ENCODE peak calls at places on chromosomes 2 and 18, in four cellular contexts. W is HFFc6, G is H9, T is left lung. Z is an unnamed sample.

GRCh38 chr2:181904022-181904632 is 12.6 kb downstream of the ITPRID2 start:
- DNase-seq in W (peak), G (no peak), T (no peak), Z (no peak)

GRCh38 chr2:224410946-224411561 is 9.1 kb upstream of the FAM124B start:
- DNase-seq in W (peak), G (no peak), T (no peak), Z (no peak)

GRCh38 chr2:161625996-161626395 is 1.8 kb downstream of the SLC4A10 start:
- DNase-seq in W (no peak), G (no peak), T (no peak), Z (no peak)

GRCh38 chr18:63236417-63236816 is 83.2 kb downstream of the BCL2 start:
- DNase-seq in W (no peak), G (no peak), T (peak), Z (peak)

GRCh38 chr2:31442376-31442775 is 27.8 kb upstream of the XDH start:
- DNase-seq in W (no peak), G (no peak), T (no peak), Z (no peak)

GRCh38 chr2:83186050-83186790 is 1272.9 kb downstream of the SUCLG1 start:
- DNase-seq in W (no peak), G (no peak), T (no peak), Z (no peak)

GRCh38 chr18:74652392-74652988 is 54.8 kb downstream of the ZNF407 start:
- DNase-seq in W (peak), G (no peak), T (no peak), Z (no peak)

GRCh38 chr2:225534697-225535096 is 135.2 kb downstream of the NYAP2 start:
- DNase-seq in W (no peak), G (no peak), T (no peak), Z (no peak)

GRCh38 chr2:160387558-160388262 is 105.9 kb downstream of the RBMS1 start:
- DNase-seq in W (peak), G (no peak), T (no peak), Z (no peak)

GRCh38 chr2:71576541-71576940 is 123.2 kb downstream of the DYSF start:
- DNase-seq in W (no peak), G (no peak), T (no peak), Z (no peak)

GRCh38 chr18:3508576-3509559 is 58.9 kb downstream of the TGIF1 start:
- DNase-seq in W (no peak), G (peak), T (no peak), Z (no peak)

GRCh38 chr2:136319227-136319626 is 201.3 kb upstream of the CXCR4 start:
- DNase-seq in W (no peak), G (no peak), T (no peak), Z (no peak)

GRCh38 chr2:164910091-164910899 is 45.0 kb downstream of the SLC38A11 start:
- DNase-seq in W (peak), G (no peak), T (no peak), Z (no peak)

GRCh38 chr2:212451786-212452200 is 86.8 kb downstream of the ERBB4 start:
- DNase-seq in W (peak), G (no peak), T (no peak), Z (no peak)

GRCh38 chr2:132757002-132757598 is 87.1 kb upstream of the LYPD1 start:
- DNase-seq in W (no peak), G (no peak), T (no peak), Z (no peak)

GRCh38 chr2:11496311-11496710 is 30.4 kb upstream of the E2F6 start:
- DNase-seq in W (no peak), G (no peak), T (no peak), Z (no peak)

GRCh38 chr2:215619022-215619958 is 183.4 kb upstream of the FN1 start:
- DNase-seq in W (no peak), G (no peak), T (no peak), Z (no peak)

GRCh38 chr18:50340078-50340477 is 34.8 kb upstream of the SKA1 start:
- DNase-seq in W (no peak), G (peak), T (peak), Z (no peak)

GRCh38 chr18:28065031-28065792 is 111.7 kb downstream of the CDH2 start:
- DNase-seq in W (peak), G (no peak), T (no peak), Z (no peak)

GRCh38 chr18:11470941-11471340 is 138.5 kb upstream of the SLC35G4 start:
- DNase-seq in W (no peak), G (no peak), T (no peak), Z (no peak)

GRCh38 chr2:98807221-98807620 is 76.3 kb upstream of the MGAT4A start:
- DNase-seq in W (no peak), G (no peak), T (no peak), Z (no peak)

GRCh38 chr2:210370562-210370961 is 55.6 kb upstream of the MYL1 start:
- DNase-seq in W (no peak), G (no peak), T (no peak), Z (no peak)

GRCh38 chr2:210363876-210364275 is 48.9 kb upstream of the MYL1 start:
- DNase-seq in W (no peak), G (no peak), T (no peak), Z (no peak)

GRCh38 chr2:210363261-210363660 is 48.3 kb upstream of the MYL1 start:
- DNase-seq in W (no peak), G (peak), T (no peak), Z (no peak)

GRCh38 chr2:210366675-210367080 is 51.7 kb upstream of the MYL1 start:
- DNase-seq in W (no peak), G (no peak), T (no peak), Z (no peak)
- TF ChIP-seq CTCF in W (no peak), G (no peak), T (no peak), Z (no peak)

GRCh38 chr2:97005353-97005752 is 19.0 kb upstream of the FAM178B start:
- DNase-seq in W (no peak), G (no peak), T (no peak), Z (no peak)
- TF ChIP-seq CTCF in W (peak), G (peak), T (no peak), Z (peak)

GRCh38 chr2:204692790-204693189 is 147.5 kb downstream of the PARD3B start:
- DNase-seq in W (no peak), G (no peak), T (no peak), Z (no peak)

GRCh38 chr2:204696124-204696523 is 150.8 kb downstream of the PARD3B start:
- DNase-seq in W (no peak), G (no peak), T (no peak), Z (no peak)

GRCh38 chr2:204693262-204693661 is 148.0 kb downstream of the PARD3B start:
- DNase-seq in W (no peak), G (no peak), T (no peak), Z (no peak)

GRCh38 chr2:204691911-204692510 is 146.7 kb downstream of the PARD3B start:
- DNase-seq in W (peak), G (peak), T (no peak), Z (no peak)

GRCh38 chr2:204695506-204695905 is 150.2 kb downstream of the PARD3B start:
- DNase-seq in W (peak), G (no peak), T (no peak), Z (no peak)
- TF ChIP-seq CTCF in W (no peak), G (no peak), T (no peak), Z (no peak)

DNA sequence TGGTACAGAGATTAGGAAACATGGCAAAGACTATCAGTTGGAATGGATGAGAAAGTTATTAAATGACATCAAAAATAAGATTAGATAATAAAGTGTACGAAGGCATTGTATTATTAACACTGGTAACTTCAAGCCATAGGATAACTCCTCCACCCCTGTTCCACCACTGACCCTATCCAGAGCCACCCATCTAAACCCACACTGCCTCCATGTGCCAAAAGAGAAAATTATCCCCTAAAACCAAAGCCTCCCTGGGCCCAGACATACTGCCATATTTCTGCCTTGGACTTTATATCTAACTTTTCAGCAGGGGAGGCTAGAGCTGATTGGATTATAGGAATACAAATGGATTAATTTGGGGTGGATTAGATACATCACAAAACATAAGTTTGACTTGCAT is 443.7 kb downstream of the BCL11A start:
- DNase-seq in W (no peak), G (no peak), T (no peak), Z (no peak)
- TF ChIP-seq CTCF in W (no peak), G (peak), T (no peak), Z (no peak)

GRCh38 chr2:150425121-150425559 is 62.3 kb downstream of the RND3 start:
- DNase-seq in W (no peak), G (peak), T (peak), Z (no peak)
- TF ChIP-seq CTCF in W (peak), G (peak), T (peak), Z (no peak)

DNA sequence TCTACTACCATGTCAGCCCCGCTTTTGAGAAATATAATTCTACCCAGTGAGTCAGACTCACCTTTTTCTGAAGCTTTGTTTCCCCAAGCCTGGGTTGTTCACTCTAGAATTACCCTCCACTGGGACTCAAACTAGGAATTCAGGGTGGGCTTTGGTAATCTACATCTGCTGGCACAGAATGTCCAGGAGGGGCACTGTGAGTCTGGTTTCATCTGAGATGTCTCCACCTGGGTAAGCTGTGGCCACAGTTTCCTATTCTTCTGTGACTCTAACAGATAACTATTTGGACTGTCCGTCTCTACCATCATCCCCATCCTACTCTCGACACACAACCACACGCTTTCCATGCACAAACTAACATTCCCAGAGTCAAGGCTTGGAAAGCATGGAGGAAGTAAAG is 457.2 kb downstream of the STK39 start:
- DNase-seq in W (no peak), G (no peak), T (no peak), Z (no peak)
- TF ChIP-seq CTCF in W (no peak), G (peak), T (no peak), Z (no peak)

DNA sequence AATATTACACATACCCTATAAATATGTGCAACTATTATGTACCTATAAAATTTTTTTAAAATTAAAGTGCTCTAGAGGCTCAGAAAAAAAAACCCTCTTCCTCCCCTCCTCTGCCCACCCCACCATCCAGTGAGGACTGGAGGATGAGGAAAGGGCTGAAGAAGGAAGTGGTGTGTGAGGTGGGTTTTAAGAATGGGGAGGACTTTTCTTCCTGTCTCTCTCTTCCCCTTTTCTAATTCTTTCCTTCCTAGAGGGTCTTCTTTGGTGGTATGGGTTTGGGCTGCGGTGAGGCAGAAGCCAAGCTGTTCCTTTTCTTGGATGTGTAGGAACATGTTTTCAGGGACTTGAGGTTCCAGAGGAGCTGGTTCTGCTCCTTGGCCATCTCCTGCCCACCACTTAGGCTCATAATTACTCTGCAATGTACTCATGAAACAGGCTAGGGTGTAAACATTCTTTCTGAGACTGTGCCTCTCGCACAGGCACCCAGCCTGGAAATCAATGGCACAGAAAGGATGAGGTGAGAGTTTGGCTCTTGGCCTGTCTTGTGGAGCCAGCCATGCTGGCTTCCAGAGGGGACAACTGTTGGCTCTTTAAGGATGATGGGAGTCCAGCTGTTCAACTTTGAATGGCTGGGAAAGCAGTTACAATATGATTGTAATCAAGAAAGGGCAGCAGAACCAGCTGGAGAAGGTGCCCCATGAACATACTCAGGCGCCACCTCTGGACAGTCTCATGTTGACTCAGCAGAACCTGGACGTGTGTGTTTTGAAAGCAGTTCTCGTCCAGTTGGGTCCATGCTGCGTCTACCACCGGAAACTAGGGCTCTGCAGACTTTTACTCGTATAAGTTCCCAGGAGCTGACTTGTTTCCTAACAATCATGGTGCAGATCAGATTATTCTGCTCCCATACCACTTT is 38.3 kb downstream of the IL1RL2 start:
- DNase-seq in W (no peak), G (no peak), T (no peak), Z (no peak)
- TF ChIP-seq CTCF in W (no peak), G (no peak), T (no peak), Z (no peak)

GRCh38 chr2:47653909-47654789 is 128.8 kb upstream of the MSH6 start:
- DNase-seq in W (no peak), G (peak), T (no peak), Z (no peak)
- TF ChIP-seq CTCF in W (peak), G (peak), T (no peak), Z (no peak)

GRCh38 chr18:48860276-48861180 is 90.2 kb downstream of the SMAD7 start:
- DNase-seq in W (no peak), G (no peak), T (no peak), Z (no peak)

GRCh38 chr18:48861181-48861715 is 89.5 kb downstream of the SMAD7 start:
- DNase-seq in W (no peak), G (peak), T (no peak), Z (no peak)

GRCh38 chr18:48862678-48863270 is 88.0 kb downstream of the SMAD7 start:
- DNase-seq in W (no peak), G (no peak), T (no peak), Z (no peak)

GRCh38 chr18:48863432-48864065 is 87.2 kb downstream of the SMAD7 start:
- DNase-seq in W (no peak), G (no peak), T (no peak), Z (no peak)

DNA sequence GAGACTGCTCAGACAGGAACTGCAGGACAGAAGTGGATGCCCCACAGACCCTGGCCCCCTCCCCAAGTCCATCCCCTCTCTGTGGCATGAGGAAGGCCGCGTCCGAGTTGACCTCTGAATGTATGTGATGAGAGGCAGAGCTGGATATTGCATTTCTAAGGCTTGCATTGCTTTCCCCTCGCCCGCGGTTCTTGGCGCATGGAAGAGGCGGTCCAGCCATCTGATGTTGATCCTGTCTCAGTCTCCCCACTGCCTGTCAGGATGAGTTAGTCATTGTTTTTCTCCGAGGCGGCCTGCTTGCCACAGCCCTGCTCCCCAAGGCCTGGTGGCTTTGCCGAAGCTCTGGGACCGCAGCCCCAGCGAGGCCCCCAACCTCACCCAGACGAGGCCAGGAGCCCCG is 88.6 kb downstream of the SMAD7 start:
- DNase-seq in W (no peak), G (no peak), T (no peak), Z (no peak)
- TF ChIP-seq CTCF in W (no peak), G (no peak), T (no peak), Z (no peak)

Z was measured in CD14-positive monocyte.